ENCODE peak calls at places on chromosomes 1 and 21, in ten cellular contexts. One of them, this sample, is unnamed.

GRCh38 chr21:33949516-33950424 is 34.2 kb upstream of the ATP5PO start:
- DNase-seq in CD4-positive, alpha-beta T cell: peak
- DNase-seq in AG08395: no peak
- DNase-seq in stimulated activated naive CD8-positive, alpha-beta T cell treated with anti-CD3 and anti-CD28 coated beads, Interleukin-15, amount 100 ng/mL, for 72 hours: peak
- DNase-seq in EH: no peak
- DNase-seq in immature natural killer cell: peak
- DNase-seq in stromal cell of bone marrow: no peak
- DNase-seq in GM06990: peak
- DNase-seq in hypothalamus: no peak
- DNase-seq in CD8-positive, alpha-beta memory T cell: peak
- DNase-seq in this sample: no peak

GRCh38 chr1:20447794-20448193 is 38.2 kb downstream of the CAMK2N1 start:
- DNase-seq in CD4-positive, alpha-beta T cell: no peak
- DNase-seq in AG08395: no peak
- DNase-seq in stimulated activated naive CD8-positive, alpha-beta T cell treated with anti-CD3 and anti-CD28 coated beads, Interleukin-15, amount 100 ng/mL, for 72 hours: no peak
- DNase-seq in EH: no peak
- DNase-seq in immature natural killer cell: no peak
- DNase-seq in stromal cell of bone marrow: no peak
- DNase-seq in GM06990: no peak
- DNase-seq in hypothalamus: no peak
- DNase-seq in CD8-positive, alpha-beta memory T cell: no peak
- DNase-seq in this sample: no peak

GRCh38 chr1:51231121-51231520 is 5.0 kb upstream of the RNF11 start:
- DNase-seq in CD4-positive, alpha-beta T cell: no peak
- DNase-seq in AG08395: no peak
- DNase-seq in stimulated activated naive CD8-positive, alpha-beta T cell treated with anti-CD3 and anti-CD28 coated beads, Interleukin-15, amount 100 ng/mL, for 72 hours: no peak
- DNase-seq in EH: peak
- DNase-seq in immature natural killer cell: no peak
- DNase-seq in stromal cell of bone marrow: no peak
- DNase-seq in GM06990: no peak
- DNase-seq in hypothalamus: no peak
- DNase-seq in CD8-positive, alpha-beta memory T cell: no peak
- DNase-seq in this sample: no peak

GRCh38 chr1:204479387-204480136 is 15.0 kb downstream of the PIK3C2B start:
- DNase-seq in CD4-positive, alpha-beta T cell: no peak
- DNase-seq in AG08395: no peak
- DNase-seq in stimulated activated naive CD8-positive, alpha-beta T cell treated with anti-CD3 and anti-CD28 coated beads, Interleukin-15, amount 100 ng/mL, for 72 hours: no peak
- DNase-seq in EH: no peak
- DNase-seq in immature natural killer cell: no peak
- DNase-seq in stromal cell of bone marrow: no peak
- DNase-seq in GM06990: no peak
- DNase-seq in hypothalamus: no peak
- DNase-seq in CD8-positive, alpha-beta memory T cell: no peak
- DNase-seq in this sample: no peak

GRCh38 chr1:109775408-109775807 is 11.7 kb upstream of the EPS8L3 start:
- DNase-seq in CD4-positive, alpha-beta T cell: no peak
- DNase-seq in AG08395: no peak
- DNase-seq in stimulated activated naive CD8-positive, alpha-beta T cell treated with anti-CD3 and anti-CD28 coated beads, Interleukin-15, amount 100 ng/mL, for 72 hours: no peak
- DNase-seq in EH: peak
- DNase-seq in immature natural killer cell: no peak
- DNase-seq in stromal cell of bone marrow: no peak
- DNase-seq in GM06990: no peak
- DNase-seq in hypothalamus: no peak
- DNase-seq in CD8-positive, alpha-beta memory T cell: no peak
- DNase-seq in this sample: no peak

GRCh38 chr1:100580446-100580845 is 42.5 kb downstream of the GPR88 start:
- DNase-seq in CD4-positive, alpha-beta T cell: no peak
- DNase-seq in AG08395: no peak
- DNase-seq in stimulated activated naive CD8-positive, alpha-beta T cell treated with anti-CD3 and anti-CD28 coated beads, Interleukin-15, amount 100 ng/mL, for 72 hours: no peak
- DNase-seq in EH: peak
- DNase-seq in immature natural killer cell: no peak
- DNase-seq in stromal cell of bone marrow: peak
- DNase-seq in GM06990: no peak
- DNase-seq in hypothalamus: no peak
- DNase-seq in CD8-positive, alpha-beta memory T cell: no peak
- DNase-seq in this sample: no peak

GRCh38 chr1:90919900-90920299 is 101.9 kb downstream of the ZNF644 start:
- DNase-seq in CD4-positive, alpha-beta T cell: no peak
- DNase-seq in AG08395: no peak
- DNase-seq in stimulated activated naive CD8-positive, alpha-beta T cell treated with anti-CD3 and anti-CD28 coated beads, Interleukin-15, amount 100 ng/mL, for 72 hours: no peak
- DNase-seq in EH: peak
- DNase-seq in immature natural killer cell: no peak
- DNase-seq in stromal cell of bone marrow: peak
- DNase-seq in GM06990: no peak
- DNase-seq in hypothalamus: no peak
- DNase-seq in CD8-positive, alpha-beta memory T cell: no peak
- DNase-seq in this sample: no peak

GRCh38 chr1:151934048-151934493 is 24.8 kb upstream of the THEM4 start:
- DNase-seq in CD4-positive, alpha-beta T cell: peak
- DNase-seq in AG08395: peak
- DNase-seq in stimulated activated naive CD8-positive, alpha-beta T cell treated with anti-CD3 and anti-CD28 coated beads, Interleukin-15, amount 100 ng/mL, for 72 hours: peak
- DNase-seq in EH: peak
- DNase-seq in immature natural killer cell: peak
- DNase-seq in stromal cell of bone marrow: no peak
- DNase-seq in GM06990: no peak
- DNase-seq in hypothalamus: peak
- DNase-seq in CD8-positive, alpha-beta memory T cell: peak
- DNase-seq in this sample: peak

GRCh38 chr1:117501275-117501674 is 104.6 kb upstream of the TENT5C start:
- DNase-seq in CD4-positive, alpha-beta T cell: no peak
- DNase-seq in AG08395: no peak
- DNase-seq in stimulated activated naive CD8-positive, alpha-beta T cell treated with anti-CD3 and anti-CD28 coated beads, Interleukin-15, amount 100 ng/mL, for 72 hours: no peak
- DNase-seq in EH: peak
- DNase-seq in immature natural killer cell: no peak
- DNase-seq in stromal cell of bone marrow: peak
- DNase-seq in GM06990: no peak
- DNase-seq in hypothalamus: no peak
- DNase-seq in CD8-positive, alpha-beta memory T cell: no peak
- DNase-seq in this sample: no peak

GRCh38 chr1:21814241-21814918 is 2.3 kb downstream of the LDLRAD2 start:
- DNase-seq in CD4-positive, alpha-beta T cell: peak
- DNase-seq in AG08395: no peak
- DNase-seq in stimulated activated naive CD8-positive, alpha-beta T cell treated with anti-CD3 and anti-CD28 coated beads, Interleukin-15, amount 100 ng/mL, for 72 hours: peak
- DNase-seq in EH: no peak
- DNase-seq in immature natural killer cell: peak
- DNase-seq in stromal cell of bone marrow: no peak
- DNase-seq in GM06990: peak
- DNase-seq in hypothalamus: no peak
- DNase-seq in CD8-positive, alpha-beta memory T cell: no peak
- DNase-seq in this sample: peak

GRCh38 chr1:205777994-205778393 is 2.7 kb upstream of the RAB29 start:
- DNase-seq in CD4-positive, alpha-beta T cell: no peak
- DNase-seq in AG08395: no peak
- DNase-seq in stimulated activated naive CD8-positive, alpha-beta T cell treated with anti-CD3 and anti-CD28 coated beads, Interleukin-15, amount 100 ng/mL, for 72 hours: no peak
- DNase-seq in EH: no peak
- DNase-seq in immature natural killer cell: no peak
- DNase-seq in stromal cell of bone marrow: no peak
- DNase-seq in GM06990: no peak
- DNase-seq in hypothalamus: no peak
- DNase-seq in CD8-positive, alpha-beta memory T cell: no peak
- DNase-seq in this sample: no peak

GRCh38 chr1:61851849-61852692 is 109.8 kb downstream of the PATJ start:
- DNase-seq in CD4-positive, alpha-beta T cell: no peak
- DNase-seq in AG08395: peak
- DNase-seq in stimulated activated naive CD8-positive, alpha-beta T cell treated with anti-CD3 and anti-CD28 coated beads, Interleukin-15, amount 100 ng/mL, for 72 hours: no peak
- DNase-seq in EH: peak
- DNase-seq in immature natural killer cell: peak
- DNase-seq in stromal cell of bone marrow: peak
- DNase-seq in GM06990: no peak
- DNase-seq in hypothalamus: no peak
- DNase-seq in CD8-positive, alpha-beta memory T cell: no peak
- DNase-seq in this sample: peak

GRCh38 chr21:33586927-33587326 is 1.6 kb downstream of the DONSON start:
- DNase-seq in CD4-positive, alpha-beta T cell: no peak
- DNase-seq in AG08395: no peak
- DNase-seq in stimulated activated naive CD8-positive, alpha-beta T cell treated with anti-CD3 and anti-CD28 coated beads, Interleukin-15, amount 100 ng/mL, for 72 hours: no peak
- DNase-seq in EH: no peak
- DNase-seq in immature natural killer cell: no peak
- DNase-seq in stromal cell of bone marrow: no peak
- DNase-seq in GM06990: no peak
- DNase-seq in hypothalamus: no peak
- DNase-seq in CD8-positive, alpha-beta memory T cell: no peak
- DNase-seq in this sample: peak

GRCh38 chr1:97827887-97828286 is 92.9 kb downstream of the DPYD start:
- DNase-seq in CD4-positive, alpha-beta T cell: no peak
- DNase-seq in AG08395: no peak
- DNase-seq in stimulated activated naive CD8-positive, alpha-beta T cell treated with anti-CD3 and anti-CD28 coated beads, Interleukin-15, amount 100 ng/mL, for 72 hours: peak
- DNase-seq in EH: no peak
- DNase-seq in immature natural killer cell: no peak
- DNase-seq in stromal cell of bone marrow: no peak
- DNase-seq in GM06990: peak
- DNase-seq in hypothalamus: no peak
- DNase-seq in CD8-positive, alpha-beta memory T cell: no peak
- DNase-seq in this sample: no peak

GRCh38 chr1:15620890-15621682 is 3.8 kb downstream of the DDI2 start:
- DNase-seq in CD4-positive, alpha-beta T cell: no peak
- DNase-seq in AG08395: no peak
- DNase-seq in stimulated activated naive CD8-positive, alpha-beta T cell treated with anti-CD3 and anti-CD28 coated beads, Interleukin-15, amount 100 ng/mL, for 72 hours: no peak
- DNase-seq in EH: no peak
- DNase-seq in immature natural killer cell: no peak
- DNase-seq in stromal cell of bone marrow: no peak
- DNase-seq in GM06990: no peak
- DNase-seq in hypothalamus: no peak
- DNase-seq in CD8-positive, alpha-beta memory T cell: no peak
- DNase-seq in this sample: no peak

GRCh38 chr1:225919906-225920305 is 4.1 kb downstream of the PYCR2 start:
- DNase-seq in CD4-positive, alpha-beta T cell: no peak
- DNase-seq in AG08395: peak
- DNase-seq in stimulated activated naive CD8-positive, alpha-beta T cell treated with anti-CD3 and anti-CD28 coated beads, Interleukin-15, amount 100 ng/mL, for 72 hours: peak
- DNase-seq in EH: peak
- DNase-seq in immature natural killer cell: no peak
- DNase-seq in stromal cell of bone marrow: peak
- DNase-seq in GM06990: no peak
- DNase-seq in hypothalamus: peak
- DNase-seq in CD8-positive, alpha-beta memory T cell: no peak
- DNase-seq in this sample: no peak

GRCh38 chr1:64203420-64203819 is at the start of gene UBE2U:
- DNase-seq in CD4-positive, alpha-beta T cell: no peak
- DNase-seq in AG08395: no peak
- DNase-seq in stimulated activated naive CD8-positive, alpha-beta T cell treated with anti-CD3 and anti-CD28 coated beads, Interleukin-15, amount 100 ng/mL, for 72 hours: no peak
- DNase-seq in EH: no peak
- DNase-seq in immature natural killer cell: no peak
- DNase-seq in stromal cell of bone marrow: no peak
- DNase-seq in GM06990: no peak
- DNase-seq in hypothalamus: no peak
- DNase-seq in CD8-positive, alpha-beta memory T cell: no peak
- DNase-seq in this sample: peak

GRCh38 chr1:211625040-211625439 is 46.1 kb upstream of the SLC30A1 start:
- DNase-seq in CD4-positive, alpha-beta T cell: peak
- DNase-seq in AG08395: peak
- DNase-seq in stimulated activated naive CD8-positive, alpha-beta T cell treated with anti-CD3 and anti-CD28 coated beads, Interleukin-15, amount 100 ng/mL, for 72 hours: no peak
- DNase-seq in EH: peak
- DNase-seq in immature natural killer cell: peak
- DNase-seq in stromal cell of bone marrow: no peak
- DNase-seq in GM06990: no peak
- DNase-seq in hypothalamus: no peak
- DNase-seq in CD8-positive, alpha-beta memory T cell: peak
- DNase-seq in this sample: peak

GRCh38 chr1:1185101-1185765 is 11.6 kb downstream of the TTLL10 start:
- DNase-seq in CD4-positive, alpha-beta T cell: no peak
- DNase-seq in AG08395: no peak
- DNase-seq in stimulated activated naive CD8-positive, alpha-beta T cell treated with anti-CD3 and anti-CD28 coated beads, Interleukin-15, amount 100 ng/mL, for 72 hours: no peak
- DNase-seq in EH: no peak
- DNase-seq in immature natural killer cell: no peak
- DNase-seq in stromal cell of bone marrow: no peak
- DNase-seq in GM06990: peak
- DNase-seq in hypothalamus: peak
- DNase-seq in CD8-positive, alpha-beta memory T cell: peak
- DNase-seq in this sample: peak

This sample was measured in K562.